ENCODE peak calls at places on chromosomes 5 and 9, in seven cellular contexts. D is PC-3, L is tibial artery, C is GM23338, A is brain microvascular endothelial cell, M is heart left ventricle, G is esophagus muscularis mucosa. Q is an unnamed sample.

GRCh38 chr5:55634204-55634785 is 77.8 kb downstream of the SLC38A9 start:
- DNase-seq in D (no peak), L (peak; percentile 54), C (no peak), A (no peak), M (no peak), G (no peak), Q (no peak)

GRCh38 chr5:103375356-103375755 is 116.8 kb downstream of the MACIR start:
- DNase-seq in D (peak; percentile 77), L (no peak), C (no peak), A (peak; percentile 31), M (no peak), G (no peak), Q (no peak)

GRCh38 chr5:53045263-53045662 is 56.1 kb downstream of the ITGA2 start:
- DNase-seq in D (no peak), L (no peak), C (no peak), A (no peak), M (no peak), G (no peak), Q (no peak)

GRCh38 chr9:27108981-27109541 is at the start of gene TEK:
- DNase-seq in D (no peak), L (no peak), C (peak; percentile 71), A (no peak), M (no peak), G (no peak), Q (no peak)

GRCh38 chr5:50962934-50963646 is 296.7 kb downstream of the PARP8 start:
- DNase-seq in D (peak; percentile 56), L (peak; percentile 60), C (peak; percentile 84), A (peak; percentile 47), M (peak; percentile 79), G (no peak), Q (peak; percentile 46)

GRCh38 chr5:11504794-11505193 is 399.5 kb downstream of the CTNND2 start:
- DNase-seq in D (peak; percentile 48), L (no peak), C (no peak), A (no peak), M (no peak), G (no peak), Q (no peak)

GRCh38 chr9:111039203-111039907 is 1.1 kb upstream of the LPAR1 start:
- DNase-seq in D (no peak), L (no peak), C (peak; percentile 45), A (no peak), M (peak; percentile 62), G (no peak), Q (no peak)

GRCh38 chr9:16475257-16475656 is 395.2 kb downstream of the BNC2 start:
- DNase-seq in D (no peak), L (no peak), C (no peak), A (no peak), M (no peak), G (no peak), Q (no peak)

GRCh38 chr9:136964171-136964689 is 12.2 kb downstream of the LCN12 start:
- DNase-seq in D (peak; percentile 18), L (no peak), C (no peak), A (no peak), M (no peak), G (no peak), Q (no peak)

GRCh38 chr5:17189381-17190036 is 27.9 kb upstream of the BASP1 start:
- DNase-seq in D (peak; percentile 99), L (peak; percentile 86), C (peak; percentile 95), A (peak; percentile 84), M (peak; percentile 81), G (peak; percentile 94), Q (peak; percentile 58)

GRCh38 chr5:123882946-123883345 is 371.0 kb downstream of the CSNK1G3 start:
- DNase-seq in D (no peak), L (no peak), C (no peak), A (peak; percentile 40), M (no peak), G (no peak), Q (no peak)

GRCh38 chr9:132679946-132680620 is 9.8 kb downstream of the GTF3C4 start:
- DNase-seq in D (no peak), L (no peak), C (no peak), A (no peak), M (no peak), G (no peak), Q (no peak)
- H3K36me3 ChIP-seq in D (peaks cover 47% of the 10 kb centered on the region), L (peaks cover 56% of the 10 kb centered on the region), C (peaks cover 45% of the 10 kb centered on the region), A (peaks cover 34% of the 10 kb centered on the region), M (peaks cover 12% of the 10 kb centered on the region), G (peaks cover 37% of the 10 kb centered on the region), Q (peaks cover 15% of the 10 kb centered on the region)

DNA sequence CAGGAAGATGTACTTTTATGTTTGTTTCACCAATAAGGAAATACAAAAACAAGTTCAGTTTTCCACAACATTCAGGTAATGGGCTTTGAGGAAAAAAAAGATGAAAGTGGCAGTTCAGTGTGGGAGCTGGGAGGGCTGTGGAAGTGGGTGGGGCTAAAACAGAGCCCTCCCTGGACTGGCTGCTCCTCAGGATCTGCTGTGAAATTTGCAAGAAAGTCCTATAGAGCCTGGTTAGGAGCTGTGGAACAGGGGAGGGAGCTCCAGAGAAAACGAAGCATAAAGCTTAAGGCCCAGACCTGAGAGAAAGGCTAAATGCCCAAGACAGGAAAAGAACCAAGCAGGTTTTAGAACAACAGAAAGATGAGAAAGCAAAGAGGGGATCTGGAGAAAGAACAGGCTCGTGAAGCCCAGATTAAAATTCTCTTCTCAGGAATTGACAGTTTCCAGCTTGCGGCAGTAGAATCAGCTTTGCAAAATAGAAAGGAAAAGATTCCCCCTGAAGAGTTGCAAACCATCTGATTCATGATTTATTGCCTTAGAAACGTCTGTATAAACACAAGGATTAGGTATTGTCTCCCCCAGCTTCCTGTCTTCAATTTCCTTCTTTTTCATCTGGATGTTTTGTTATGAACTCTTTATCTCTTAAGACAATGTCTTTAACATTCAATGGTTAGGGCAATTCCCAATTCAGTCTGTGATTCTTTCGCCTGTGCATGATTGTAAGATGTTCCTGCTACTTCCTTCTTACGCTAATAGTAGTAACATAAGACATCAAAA is 26.3 kb upstream of the CRHBP start:
- DNase-seq in D (no peak), L (no peak), C (no peak), A (peak; percentile 38), M (no peak), G (no peak), Q (no peak)
- H3K27ac ChIP-seq in D (no peak overlapping the region), L (no peak overlapping the region), C (no peak overlapping the region), A (peak overlapping the region; percentile 50), M (no peak overlapping the region), G (no peak overlapping the region), Q (no peak overlapping the region)

GRCh38 chr9:134757206-134757975 is 115.8 kb downstream of the COL5A1 start:
- DNase-seq in D (no peak), L (no peak), C (no peak), A (no peak), M (no peak), G (no peak), Q (no peak)
- TF ChIP-seq CTCF in D (no peak), L (no peak), C (no peak), A (no peak), M (no peak), G (no peak), Q (no peak)

DNA sequence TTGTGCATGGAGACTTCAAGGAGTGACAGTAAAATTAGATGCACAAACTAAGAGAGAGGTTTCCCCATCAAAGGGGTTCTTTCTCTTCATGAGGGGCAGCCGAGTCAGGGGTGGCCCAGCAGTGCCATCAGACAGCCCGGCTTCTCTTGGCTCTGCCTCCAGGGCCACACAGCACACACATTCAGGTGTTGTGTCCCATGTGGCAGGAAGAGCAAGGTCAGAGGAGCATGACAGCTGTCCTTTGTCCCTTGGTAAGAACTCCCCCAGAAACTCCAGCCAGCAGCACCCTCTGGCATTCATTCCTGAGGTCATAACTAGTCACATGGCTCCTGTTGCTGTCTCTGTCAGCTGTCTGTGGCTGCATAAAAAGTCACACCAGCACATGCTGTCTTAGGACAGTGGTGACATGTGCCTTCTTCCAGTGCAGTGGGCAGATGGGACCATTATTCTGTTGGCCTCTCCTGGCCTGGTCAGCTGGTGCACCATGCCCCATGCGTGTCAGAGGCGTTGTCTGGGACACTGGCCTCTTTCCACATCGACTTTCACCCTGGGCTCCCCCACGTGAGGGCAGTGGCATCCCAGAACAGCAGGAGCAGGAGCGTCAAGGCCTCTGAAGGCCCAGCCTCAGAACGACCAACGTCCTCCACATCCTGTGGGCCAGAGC is 78.4 kb upstream of the OTULINL start:
- DNase-seq in D (no peak), L (no peak), C (no peak), A (no peak), M (no peak), G (no peak), Q (no peak)
- H3K36me3 ChIP-seq in D (peaks cover 77% of the 10 kb centered on the region), L (peaks cover 97% of the 10 kb centered on the region), C (peaks cover 4% of the 10 kb centered on the region), A (peaks cover 90% of the 10 kb centered on the region), M (peaks cover 23% of the 10 kb centered on the region), G (peaks cover 66% of the 10 kb centered on the region), Q (no peaks in the 10 kb centered on the region)

GRCh38 chr9:92564479-92564878 is 28.7 kb upstream of the ECM2 start:
- DNase-seq in D (peak; percentile 48), L (no peak), C (no peak), A (no peak), M (no peak), G (no peak), Q (no peak)
- H3K27ac ChIP-seq in D (peak overlapping the region; percentile 36), L (no peak overlapping the region), C (no peak overlapping the region), A (no peak overlapping the region), M (peak overlapping the region; percentile 65), G (no peak overlapping the region), Q (no peak overlapping the region)